ENCODE peak calls at places on chromosomes 12 and 14, in six cellular contexts. S is GM06990, H is HCT116, I is uterus, N is AG09309, D is AG04449. P is an unnamed sample.
A peak's percentile ranks its signal among the peaks of the same experiment; 100 is the strongest.

GRCh38 chr14:35240233-35240632 is 51.9 kb upstream of the PSMA6 start:
- DNase-seq in S (no peak), H (no peak), I (no peak), N (no peak), D (no peak), P (no peak)

GRCh38 chr14:101151226-101151929 is 247.9 kb upstream of the RTL1 start:
- DNase-seq in S (no peak), H (peak; percentile 22), I (no peak), N (no peak), D (no peak), P (no peak)

GRCh38 chr12:2825133-2825532 is 9.7 kb downstream of the NRIP2 start:
- DNase-seq in S (no peak), H (no peak), I (no peak), N (no peak), D (no peak), P (no peak)

GRCh38 chr14:98816195-98816594 is 455.8 kb downstream of the BCL11B start:
- DNase-seq in S (no peak), H (no peak), I (no peak), N (no peak), D (no peak), P (no peak)

GRCh38 chr12:71061451-71061850 is 96.3 kb downstream of the TSPAN8 start:
- DNase-seq in S (no peak), H (no peak), I (no peak), N (no peak), D (no peak), P (no peak)

GRCh38 chr12:27610380-27610779 is 85.9 kb upstream of the REP15 start:
- DNase-seq in S (no peak), H (peak; percentile 26), I (no peak), N (no peak), D (no peak), P (no peak)

GRCh38 chr12:82225871-82226270 is 132.3 kb downstream of the CCDC59 start:
- DNase-seq in S (no peak), H (no peak), I (no peak), N (no peak), D (no peak), P (no peak)

GRCh38 chr14:71267691-71268090 is 360.4 kb downstream of the PCNX1 start:
- DNase-seq in S (no peak), H (no peak), I (no peak), N (no peak), D (no peak), P (no peak)

GRCh38 chr14:96056509-96057422 is 17.6 kb downstream of the C14orf132 start:
- DNase-seq in S (no peak), H (no peak), I (no peak), N (no peak), D (no peak), P (no peak)

GRCh38 chr14:68503186-68503825 is 289.6 kb downstream of the ZFP36L1 start:
- DNase-seq in S (no peak), H (no peak), I (no peak), N (no peak), D (no peak), P (no peak)

GRCh38 chr12:87793134-87793533 is 236.1 kb downstream of the C12orf50 start:
- DNase-seq in S (no peak), H (no peak), I (no peak), N (no peak), D (no peak), P (no peak)

GRCh38 chr12:53952871-53953734 is 1.6 kb upstream of the HOXC12 start:
- DNase-seq in S (no peak), H (peak; percentile 13), I (no peak), N (no peak), D (no peak), P (no peak)

GRCh38 chr12:118635276-118635675 is 258.9 kb downstream of the SUDS3 start:
- DNase-seq in S (no peak), H (no peak), I (no peak), N (no peak), D (no peak), P (no peak)

GRCh38 chr12:60822601-60823000 is 1226.8 kb downstream of the SLC16A7 start:
- DNase-seq in S (no peak), H (no peak), I (no peak), N (no peak), D (no peak), P (no peak)

GRCh38 chr14:32286602-32287001 is 42.5 kb upstream of the AKAP6 start:
- DNase-seq in S (no peak), H (no peak), I (no peak), N (no peak), D (no peak), P (no peak)

GRCh38 chr14:68247867-68248266 is 428.3 kb downstream of the RAD51B start:
- DNase-seq in S (no peak), H (no peak), I (peak; percentile 70), N (no peak), D (no peak), P (no peak)

GRCh38 chr12:54265364-54265812 is 14.5 kb downstream of the CBX5 start:
- DNase-seq in S (no peak), H (no peak), I (no peak), N (no peak), D (no peak), P (no peak)

GRCh38 chr12:64256166-64256800 is 34.2 kb upstream of the KICS2 start:
- DNase-seq in S (no peak), H (peak; percentile 33), I (no peak), N (peak; percentile 23), D (no peak), P (peak; percentile 57)

GRCh38 chr12:131057722-131058515 is 104.2 kb downstream of the ADGRD1 start:
- DNase-seq in S (no peak), H (no peak), I (no peak), N (no peak), D (no peak), P (no peak)

GRCh38 chr12:124466200-124467128 is 100.9 kb downstream of the NCOR2 start:
- DNase-seq in S (peak; percentile 93), H (no peak), I (no peak), N (no peak), D (no peak), P (peak; percentile 95)

GRCh38 chr14:40847496-40847895 is 759.2 kb upstream of the LRFN5 start:
- DNase-seq in S (no peak), H (no peak), I (no peak), N (no peak), D (no peak), P (no peak)

GRCh38 chr12:52236386-52237050 is 3.5 kb downstream of the KRT7 start:
- DNase-seq in S (no peak), H (no peak), I (no peak), N (no peak), D (no peak), P (no peak)

GRCh38 chr14:44898547-44898946 is 63.2 kb downstream of the KLHL28 start:
- DNase-seq in S (no peak), H (no peak), I (no peak), N (no peak), D (no peak), P (no peak)

GRCh38 chr14:68797180-68797670 is 4.4 kb upstream of the ZFP36L1 start:
- DNase-seq in S (no peak), H (no peak), I (peak; percentile 27), N (no peak), D (no peak), P (no peak)

GRCh38 chr14:67417633-67418032 is 5.7 kb upstream of the PLEK2 start:
- DNase-seq in S (no peak), H (no peak), I (no peak), N (no peak), D (no peak), P (no peak)

GRCh38 chr14:65788876-65789859 is 376.6 kb downstream of the FUT8 start:
- DNase-seq in S (no peak), H (no peak), I (no peak), N (no peak), D (no peak), P (no peak)

GRCh38 chr12:12799163-12799920 is 13.8 kb upstream of the DDX47 start:
- DNase-seq in S (no peak), H (no peak), I (no peak), N (no peak), D (no peak), P (no peak)

GRCh38 chr12:25051583-25052190 is 102.8 kb upstream of the BCAT1 start:
- DNase-seq in S (peak; percentile 76), H (no peak), I (no peak), N (no peak), D (no peak), P (peak; percentile 88)

GRCh38 chr12:28781671-28782652 is 367.1 kb upstream of the FAR2 start:
- DNase-seq in S (no peak), H (no peak), I (no peak), N (no peak), D (no peak), P (no peak)

GRCh38 chr14:104590240-104590965 is 10.8 kb downstream of the C14orf180 start:
- DNase-seq in S (no peak), H (no peak), I (no peak), N (no peak), D (no peak), P (no peak)
- H3K4me3 ChIP-seq in S (no peak overlapping the region), H (no peak overlapping the region), I (no peak overlapping the region), N (no peak overlapping the region), D (no peak overlapping the region), P (no peak overlapping the region)

GRCh38 chr12:14635776-14636175 is 60.6 kb downstream of the GUCY2C start:
- DNase-seq in S (no peak), H (no peak), I (no peak), N (no peak), D (no peak), P (no peak)

GRCh38 chr12:14628771-14629170 is 61.1 kb upstream of the PLBD1 start:
- DNase-seq in S (no peak), H (no peak), I (no peak), N (no peak), D (no peak), P (no peak)

GRCh38 chr12:14629832-14630688 is 62.4 kb upstream of the PLBD1 start:
- DNase-seq in S (no peak), H (peak; percentile 67), I (peak; percentile 75), N (peak; percentile 38), D (no peak), P (peak; percentile 75)

GRCh38 chr12:14630793-14631192 is 63.1 kb upstream of the PLBD1 start:
- DNase-seq in S (no peak), H (no peak), I (no peak), N (no peak), D (no peak), P (no peak)
- TF ChIP-seq CTCF in S (no peak), H (no peak), I (no peak), N (no peak), D (no peak), P (no peak)

DNA sequence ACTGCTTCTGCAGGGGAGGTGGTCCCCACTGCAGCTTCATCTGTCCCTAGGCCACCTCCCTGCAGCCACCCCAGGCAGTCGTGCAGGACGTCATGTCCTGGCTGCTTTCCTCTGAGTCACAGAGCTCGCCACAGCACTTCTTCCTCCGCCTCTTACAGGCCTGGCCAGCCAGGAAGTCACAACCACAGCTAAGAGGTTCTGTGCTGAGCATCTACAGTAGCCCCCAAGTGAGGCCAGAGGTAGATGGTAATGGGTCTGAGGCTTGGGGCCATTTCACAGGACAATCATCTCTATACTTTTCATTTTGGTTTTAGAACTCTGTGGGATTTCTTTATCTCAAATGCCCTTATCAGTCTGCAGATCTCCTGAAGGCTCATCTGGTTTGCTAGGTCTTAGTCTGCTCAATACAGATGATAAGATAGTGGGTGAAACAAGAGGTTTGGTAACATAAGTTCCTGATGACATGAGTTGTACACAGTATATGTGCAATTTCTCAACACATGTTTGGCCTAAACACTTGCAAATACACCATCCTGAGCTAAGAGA is 106.4 kb downstream of the ARF6 start:
- DNase-seq in S (peak; percentile 72), H (peak; percentile 71), I (peak; percentile 67), N (no peak), D (peak; percentile 67), P (peak; percentile 94)
- H3K4me3 ChIP-seq in S (no peak overlapping the region), H (no peak overlapping the region), I (no peak overlapping the region), N (no peak overlapping the region), D (no peak overlapping the region), P (peak overlapping the region; percentile 80)

GRCh38 chr14:106843376-106843775 is 1317.0 kb downstream of the TMEM121 start:
- DNase-seq in S (no peak), H (no peak), I (no peak), N (no peak), D (no peak), P (peak; percentile 33)
- TF ChIP-seq CTCF in S (peak; percentile 18), H (no peak), I (no peak), N (no peak), D (no peak), P (peak; percentile 4)